ENCODE peak calls at places on chromosomes 3 and 15, in four cellular contexts. Z is H54; A is activated T-cell treated with anti-CD3 and anti-CD28 coated beads for 1 hour; E is stimulated activated CD8-positive, alpha-beta memory T cell treated with anti-CD3 and anti-CD28 coated beads, Interleukin-15, amount 100 ng/mL, for 24 hours. B is an unnamed sample.

GRCh38 chr3:66239513-66240135 is 18.8 kb downstream of the SLC25A26 start:
- DNase-seq in A (no peak), Z (no peak), E (no peak), B (no peak)

GRCh38 chr3:25037049-25037547 is 391.0 kb upstream of the RARB start:
- DNase-seq in Z (no peak), A (no peak), E (no peak), B (no peak)

GRCh38 chr3:114553949-114554593 is 260.2 kb downstream of the TIGIT start:
- DNase-seq in A (no peak), E (no peak), Z (no peak), B (no peak)

GRCh38 chr3:171005648-171006047 is 20.9 kb downstream of the SLC2A2 start:
- DNase-seq in Z (no peak), E (no peak), A (no peak), B (no peak)

GRCh38 chr3:9153763-9154601 is 95.5 kb downstream of the SRGAP3 start:
- DNase-seq in E (no peak), Z (no peak), A (no peak), B (no peak)

GRCh38 chr3:30760737-30761136 is 133.7 kb downstream of the GADL1 start:
- DNase-seq in Z (no peak), A (no peak), E (no peak), B (no peak)

GRCh38 chr3:172591876-172592771 is 68.9 kb upstream of the TNFSF10 start:
- DNase-seq in A (peak; percentile 36), E (peak; percentile 23), Z (no peak), B (peak; percentile 78)

GRCh38 chr3:81045976-81046375 is 715.5 kb downstream of the GBE1 start:
- DNase-seq in Z (no peak), A (no peak), E (no peak), B (no peak)

GRCh38 chr3:28924744-28925360 is 356.0 kb upstream of the RBMS3 start:
- DNase-seq in Z (no peak), A (no peak), E (no peak), B (no peak)

GRCh38 chr3:11019116-11019515 is 26.6 kb downstream of the SLC6A1 start:
- DNase-seq in Z (no peak), E (no peak), A (no peak), B (no peak)

GRCh38 chr15:39920510-39921273 is 626 bp upstream of the GPR176 start:
- DNase-seq in Z (peak; percentile 70), E (peak; percentile 50), A (peak; percentile 66), B (peak; percentile 63)

GRCh38 chr15:26212109-26212508 is 349.0 kb upstream of the ATP10A start:
- DNase-seq in Z (no peak), A (no peak), E (no peak), B (no peak)

B was measured in activated CD8-positive, alpha-beta memory T cell treated with anti-CD3 and anti-CD28 coated beads for 48 hours.